ENCODE peak calls at places on chromosomes 6 and 20, in eight cellular contexts. I, F, L, P, M, V, T and D are unnamed samples.

GRCh38 chr6:5998741-5999687 is 7.7 kb downstream of the NRN1 start:
- DNase-seq in I (no peak), F (no peak), L (no peak), P (no peak), M (no peak), V (peak), T (no peak), D (no peak)

GRCh38 chr6:46921731-46922130 is at the start of gene ADGRF5:
- DNase-seq in I (no peak), F (peak), L (no peak), P (no peak), M (no peak), V (no peak), T (no peak), D (no peak)

GRCh38 chr6:12151433-12151820 is 138.7 kb upstream of the EDN1 start:
- DNase-seq in I (no peak), F (no peak), L (no peak), P (no peak), M (no peak), V (no peak), T (no peak), D (no peak)

GRCh38 chr6:27031302-27031701 is 216.2 kb upstream of the PRSS16 start:
- DNase-seq in I (no peak), F (no peak), L (no peak), P (no peak), M (no peak), V (no peak), T (no peak), D (no peak)

GRCh38 chr6:13446371-13446770 is 41.0 kb downstream of the GFOD1 start:
- DNase-seq in I (no peak), F (no peak), L (no peak), P (no peak), M (no peak), V (no peak), T (no peak), D (no peak)

GRCh38 chr6:24492475-24492874 is 2.3 kb upstream of the ALDH5A1 start:
- DNase-seq in I (peak), F (no peak), L (no peak), P (no peak), M (no peak), V (no peak), T (no peak), D (no peak)

GRCh38 chr6:122839477-122839876 is 50.4 kb downstream of the SMPDL3A start:
- DNase-seq in I (peak), F (no peak), L (no peak), P (no peak), M (peak), V (no peak), T (peak), D (peak)

GRCh38 chr6:118476554-118476953 is 71.5 kb upstream of the PLN start:
- DNase-seq in I (no peak), F (no peak), L (no peak), P (no peak), M (no peak), V (no peak), T (no peak), D (no peak)

GRCh38 chr20:29299811-29300578 is 1957.5 kb upstream of the DEFB115 start:
- DNase-seq in I (no peak), F (no peak), L (no peak), P (no peak), M (no peak), V (no peak), T (no peak), D (no peak)

GRCh38 chr6:12136905-12137304 is 124.8 kb downstream of the HIVEP1 start:
- DNase-seq in I (no peak), F (no peak), L (no peak), P (no peak), M (no peak), V (no peak), T (no peak), D (no peak)

GRCh38 chr6:82072113-82072512 is 175.4 kb downstream of the IBTK start:
- DNase-seq in I (no peak), F (no peak), L (no peak), P (no peak), M (no peak), V (no peak), T (no peak), D (no peak)

GRCh38 chr20:63977392-63978276 is 1.8 kb downstream of the SAMD10 start:
- DNase-seq in I (no peak), F (no peak), L (no peak), P (no peak), M (no peak), V (peak), T (no peak), D (peak)

GRCh38 chr20:58078741-58079522 is 149.5 kb downstream of the ANKRD60 start:
- DNase-seq in I (peak), F (no peak), L (peak), P (peak), M (no peak), V (no peak), T (no peak), D (no peak)

GRCh38 chr20:57967364-57967763 is 257.5 kb upstream of the PMEPA1 start:
- DNase-seq in I (no peak), F (no peak), L (no peak), P (no peak), M (no peak), V (no peak), T (no peak), D (no peak)

GRCh38 chr6:154414021-154414813 is 57.6 kb upstream of the IPCEF1 start:
- DNase-seq in I (no peak), F (no peak), L (no peak), P (no peak), M (no peak), V (no peak), T (no peak), D (no peak)

GRCh38 chr6:1267057-1267732 is 44.7 kb upstream of the FOXQ1 start:
- DNase-seq in I (no peak), F (no peak), L (no peak), P (no peak), M (no peak), V (no peak), T (no peak), D (no peak)

GRCh38 chr6:149961728-149962425 is 1.9 kb upstream of the ULBP1 start:
- DNase-seq in I (no peak), F (no peak), L (no peak), P (no peak), M (no peak), V (no peak), T (no peak), D (no peak)

GRCh38 chr20:10040070-10040970 is 5.5 kb downstream of the ANKEF1 start:
- DNase-seq in I (no peak), F (no peak), L (no peak), P (no peak), M (no peak), V (no peak), T (no peak), D (no peak)

GRCh38 chr6:75384116-75384515 is 99.5 kb upstream of the TMEM30A start:
- DNase-seq in I (no peak), F (no peak), L (no peak), P (no peak), M (no peak), V (no peak), T (no peak), D (no peak)

GRCh38 chr6:66965227-66965626 is 1258.2 kb upstream of the EYS start:
- DNase-seq in I (no peak), F (no peak), L (no peak), P (no peak), M (no peak), V (no peak), T (no peak), D (no peak)

GRCh38 chr20:47487175-47487917 is 14.3 kb upstream of the NCOA3 start:
- DNase-seq in I (no peak), F (no peak), L (no peak), P (peak), M (no peak), V (no peak), T (no peak), D (peak)

GRCh38 chr6:46051962-46052361 is 36.3 kb upstream of the CLIC5 start:
- DNase-seq in I (no peak), F (no peak), L (no peak), P (no peak), M (no peak), V (no peak), T (no peak), D (no peak)

GRCh38 chr20:9966966-9967365 is 67.8 kb upstream of the ANKEF1 start:
- DNase-seq in I (no peak), F (no peak), L (no peak), P (no peak), M (no peak), V (no peak), T (no peak), D (no peak)

GRCh38 chr6:24743265-24743943 is 24.4 kb upstream of the C6orf62 start:
- DNase-seq in I (no peak), F (no peak), L (no peak), P (no peak), M (no peak), V (no peak), T (no peak), D (no peak)

GRCh38 chr20:35555951-35556645 is 14.2 kb downstream of the ERGIC3 start:
- DNase-seq in I (no peak), F (no peak), L (no peak), P (no peak), M (no peak), V (no peak), T (no peak), D (no peak)

GRCh38 chr6:156912431-156912830 is 135.3 kb downstream of the ARID1B start:
- DNase-seq in I (no peak), F (no peak), L (no peak), P (no peak), M (no peak), V (no peak), T (no peak), D (no peak)

GRCh38 chr6:13710552-13711383 is 867 bp downstream of the RANBP9 start:
- DNase-seq in I (peak), F (peak), L (peak), P (peak), M (no peak), V (peak), T (peak), D (peak)

GRCh38 chr20:46897471-46897870 is 2.8 kb downstream of the EYA2 start:
- DNase-seq in I (no peak), F (no peak), L (no peak), P (no peak), M (no peak), V (no peak), T (no peak), D (no peak)

GRCh38 chr6:162852810-162853577 is 125.2 kb downstream of the PACRG start:
- DNase-seq in I (no peak), F (no peak), L (no peak), P (no peak), M (no peak), V (no peak), T (no peak), D (no peak)

GRCh38 chr6:75081920-75082319 is 123.9 kb downstream of the COL12A1 start:
- DNase-seq in I (no peak), F (no peak), L (no peak), P (no peak), M (no peak), V (no peak), T (no peak), D (no peak)

GRCh38 chr6:95249176-95249575 is 328.2 kb upstream of the MANEA start:
- DNase-seq in I (no peak), F (no peak), L (no peak), P (no peak), M (no peak), V (no peak), T (no peak), D (no peak)

GRCh38 chr6:5316946-5317345 is 55.6 kb downstream of the FARS2 start:
- DNase-seq in I (no peak), F (no peak), L (no peak), P (no peak), M (no peak), V (no peak), T (no peak), D (no peak)

GRCh38 chr20:42544926-42545325 is 644.8 kb downstream of the PTPRT start:
- DNase-seq in I (no peak), F (no peak), L (no peak), P (no peak), M (no peak), V (no peak), T (no peak), D (no peak)

GRCh38 chr6:160260283-160261119 is 1.9 kb upstream of the SLC22A2 start:
- DNase-seq in I (no peak), F (no peak), L (no peak), P (peak), M (no peak), V (no peak), T (no peak), D (no peak)

GRCh38 chr20:24289737-24290481 is 179.5 kb upstream of the SYNDIG1 start:
- DNase-seq in I (no peak), F (no peak), L (no peak), P (no peak), M (no peak), V (no peak), T (no peak), D (no peak)
- TF ChIP-seq CTCF in I (no peak), F (no peak), L (no peak), P (no peak), M (no peak), V (no peak), T (no peak), D (no peak)

GRCh38 chr20:62899633-62900051 is 26.7 kb downstream of the DIDO1 start:
- DNase-seq in I (peak), F (peak), L (no peak), P (no peak), M (no peak), V (no peak), T (no peak), D (no peak)
- TF ChIP-seq CTCF in I (no peak), F (no peak), L (no peak), P (no peak), M (no peak), V (no peak), T (peak), D (no peak)

DNA sequence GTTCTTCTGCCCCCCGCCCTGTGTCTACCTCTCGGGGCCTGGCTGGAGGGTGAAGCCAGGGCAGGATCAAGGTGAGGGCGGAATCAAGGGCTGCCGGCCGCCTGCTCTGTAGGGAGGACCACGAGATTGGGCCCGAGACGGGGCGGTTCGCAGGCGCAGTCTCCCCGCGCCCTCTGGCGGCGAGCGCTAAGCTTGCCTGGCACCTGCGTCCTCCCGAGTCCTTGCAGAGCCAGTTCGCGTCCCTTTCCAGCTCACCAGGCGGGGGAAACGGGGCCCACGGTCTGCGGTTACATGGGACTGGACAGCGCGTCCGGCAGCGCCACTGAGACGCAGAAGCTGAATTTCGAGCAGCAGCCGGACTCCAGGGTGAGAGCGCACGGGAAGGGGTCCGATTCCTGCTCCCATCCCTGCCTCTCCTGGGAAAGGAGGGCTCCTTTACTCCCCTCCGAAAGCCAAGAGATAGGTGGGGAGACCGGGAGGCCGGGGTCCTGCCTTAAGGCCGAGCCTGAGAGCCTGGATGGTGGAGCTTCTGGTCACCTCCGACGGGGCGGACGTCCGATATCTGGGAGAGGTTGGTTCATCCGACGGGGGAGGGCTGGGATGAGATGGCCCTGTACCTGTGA is 3.6 kb upstream of the MATN4 start:
- DNase-seq in I (peak), F (peak), L (no peak), P (no peak), M (peak), V (peak), T (peak), D (peak)
- TF ChIP-seq CTCF in I (peak), F (peak), L (peak), P (peak), M (peak), V (peak), T (peak), D (peak)

GRCh38 chr6:78867370-78868040 is at the start of gene IRAK1BP1:
- DNase-seq in I (peak), F (peak), L (peak), P (peak), M (peak), V (peak), T (peak), D (peak)
- TF ChIP-seq CTCF in I (no peak), F (no peak), L (peak), P (no peak), M (no peak), V (no peak), T (peak), D (no peak)

GRCh38 chr6:3823671-3824070 is 25.5 kb upstream of the FAM50B start:
- DNase-seq in I (no peak), F (no peak), L (no peak), P (no peak), M (no peak), V (no peak), T (no peak), D (no peak)

GRCh38 chr6:3822747-3823445 is 26.3 kb upstream of the FAM50B start:
- DNase-seq in I (peak), F (no peak), L (no peak), P (no peak), M (no peak), V (no peak), T (no peak), D (no peak)

GRCh38 chr6:3829285-3829684 is 19.9 kb upstream of the FAM50B start:
- DNase-seq in I (no peak), F (no peak), L (no peak), P (no peak), M (no peak), V (no peak), T (no peak), D (no peak)

GRCh38 chr6:3825851-3826581 is 23.2 kb upstream of the FAM50B start:
- DNase-seq in I (peak), F (peak), L (peak), P (peak), M (peak), V (peak), T (no peak), D (no peak)

DNA sequence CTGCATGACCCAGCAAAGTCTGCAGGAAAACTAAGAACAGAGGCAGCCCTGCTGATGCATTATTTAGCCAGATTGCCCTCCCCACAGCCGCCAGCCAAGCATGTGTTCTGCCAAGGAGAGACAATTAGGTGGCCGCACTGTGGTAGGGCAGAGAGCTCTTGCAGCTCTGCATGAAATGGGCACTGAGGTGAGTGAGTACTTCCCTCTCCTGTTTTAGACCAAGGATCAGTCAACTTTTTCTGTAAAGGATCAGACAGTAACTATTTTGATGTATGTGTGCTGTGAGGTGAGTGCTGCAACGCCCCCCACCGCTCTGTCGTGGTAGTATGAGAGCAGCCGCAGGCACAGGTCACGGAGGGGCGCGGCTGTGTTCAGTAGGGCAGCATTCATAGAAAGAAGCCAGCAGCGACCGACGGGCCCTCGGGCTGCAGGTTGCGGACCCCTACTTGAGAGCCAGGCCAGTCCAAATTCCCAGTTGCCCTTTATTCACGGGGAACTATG is 23.8 kb upstream of the FAM50B start:
- DNase-seq in I (peak), F (peak), L (peak), P (peak), M (no peak), V (no peak), T (no peak), D (no peak)
- TF ChIP-seq CTCF in I (peak), F (peak), L (peak), P (peak), M (no peak), V (no peak), T (peak), D (no peak)

DNA sequence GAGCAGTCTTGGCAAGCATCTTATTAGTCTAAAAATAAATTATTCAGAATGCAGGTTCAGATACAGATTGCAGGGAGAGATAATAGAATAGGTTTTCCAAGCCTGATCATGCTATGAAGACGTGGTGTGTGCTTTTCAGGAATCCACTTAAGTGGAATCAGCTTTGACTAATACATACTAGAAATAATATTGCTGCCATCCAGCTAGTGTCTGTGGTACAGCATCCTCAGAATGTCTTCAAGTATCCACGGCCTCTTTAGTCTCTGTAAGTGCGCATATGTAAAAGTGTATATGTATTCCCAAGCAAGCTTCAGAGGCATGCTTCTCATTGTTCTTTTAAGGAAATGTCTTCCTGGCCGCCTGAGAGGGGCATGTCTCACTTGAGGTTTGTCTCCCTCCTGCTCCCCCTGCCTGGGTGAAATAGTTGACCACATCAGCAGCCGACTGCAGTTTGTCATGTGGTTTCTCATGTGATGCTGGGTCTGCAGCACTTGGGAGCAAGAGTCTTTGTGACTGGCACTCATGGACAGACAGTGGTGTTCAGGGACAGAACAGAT is 150.9 kb downstream of the PRL start:
- DNase-seq in I (peak), F (no peak), L (no peak), P (no peak), M (no peak), V (peak), T (no peak), D (no peak)
- TF ChIP-seq CTCF in I (no peak), F (peak), L (peak), P (no peak), M (no peak), V (no peak), T (no peak), D (no peak)

DNA sequence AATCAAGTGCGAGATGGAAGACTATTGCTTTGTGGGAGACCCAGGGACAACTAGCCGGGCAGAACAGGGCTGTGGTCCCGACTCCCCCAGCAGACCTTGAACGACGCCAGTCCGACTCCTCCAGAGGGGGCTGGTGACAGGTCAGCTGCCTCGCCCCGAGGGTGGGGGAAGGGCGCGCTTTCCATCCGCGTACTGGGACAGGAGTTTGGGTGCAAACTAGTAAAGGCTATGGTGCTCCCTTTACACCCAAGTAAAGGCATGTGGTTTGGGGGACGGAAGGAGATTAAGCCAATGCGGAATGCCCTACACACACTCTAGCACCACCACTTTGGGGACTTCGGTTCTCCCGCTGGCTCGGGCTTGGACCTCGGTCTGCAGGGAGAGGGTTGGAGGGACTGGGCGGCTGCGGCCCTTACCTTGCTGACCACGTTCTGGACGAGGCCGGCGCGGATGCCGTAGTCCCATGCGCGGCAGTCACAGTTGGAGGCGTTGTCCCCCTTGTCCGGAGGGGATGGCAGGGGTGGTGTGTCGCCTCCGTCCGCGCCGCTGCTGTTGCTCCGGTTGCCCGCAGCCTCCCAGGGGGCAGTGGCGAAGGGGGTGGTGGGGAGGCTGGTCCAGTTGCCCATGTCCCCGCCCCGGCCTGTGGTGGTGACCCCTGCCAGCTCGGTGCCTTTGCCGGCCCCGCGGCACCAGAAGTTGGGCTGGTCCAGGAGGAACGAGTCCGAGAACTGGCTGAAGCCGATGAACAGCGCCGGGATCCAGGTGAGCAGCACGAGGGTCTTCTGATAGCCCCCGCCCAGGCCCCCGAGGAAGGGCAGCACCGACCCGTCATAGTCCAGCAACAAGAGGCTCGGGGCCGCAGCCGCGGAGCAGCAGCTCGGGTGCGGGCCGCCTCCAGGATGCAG is 1.1 kb downstream of the SLC22A23 start:
- DNase-seq in I (no peak), F (peak), L (no peak), P (peak), M (no peak), V (peak), T (peak), D (no peak)
- TF ChIP-seq CTCF in I (no peak), F (no peak), L (no peak), P (no peak), M (no peak), V (no peak), T (peak), D (no peak)